ENCODE peak calls at places on chromosomes 12 and 14, in five cellular contexts. One of them, this sample, is unnamed.

GRCh38 chr12:125403145-125403789 is 338.0 kb downstream of the AACS start:
- DNase-seq in fibroblast of lung: peak
- DNase-seq in transverse colon: no peak
- DNase-seq in left ventricle myocardium inferior: no peak
- DNase-seq in GM13977: peak
- DNase-seq in this sample: no peak

GRCh38 chr14:54652188-54652889 is 85.4 kb downstream of the SAMD4A start:
- DNase-seq in fibroblast of lung: peak
- DNase-seq in left ventricle myocardium inferior: peak
- DNase-seq in GM13977: no peak
- DNase-seq in transverse colon: peak
- DNase-seq in this sample: no peak

GRCh38 chr14:101086926-101087325 is 183.4 kb upstream of the RTL1 start:
- DNase-seq in left ventricle myocardium inferior: no peak
- DNase-seq in GM13977: no peak
- DNase-seq in transverse colon: no peak
- DNase-seq in fibroblast of lung: no peak
- DNase-seq in this sample: no peak

GRCh38 chr14:58100735-58101368 is 51.2 kb downstream of the ARMH4 start:
- DNase-seq in transverse colon: no peak
- DNase-seq in GM13977: no peak
- DNase-seq in left ventricle myocardium inferior: no peak
- DNase-seq in fibroblast of lung: peak
- DNase-seq in this sample: no peak

GRCh38 chr14:35215110-35215872 is 76.9 kb upstream of the PSMA6 start:
- DNase-seq in transverse colon: no peak
- DNase-seq in left ventricle myocardium inferior: no peak
- DNase-seq in GM13977: peak
- DNase-seq in fibroblast of lung: peak
- DNase-seq in this sample: no peak

GRCh38 chr12:131242741-131243496 is 289.2 kb downstream of the ADGRD1 start:
- DNase-seq in left ventricle myocardium inferior: no peak
- DNase-seq in fibroblast of lung: no peak
- DNase-seq in transverse colon: no peak
- DNase-seq in GM13977: no peak
- DNase-seq in this sample: no peak

GRCh38 chr12:91854725-91855124 is 290.9 kb downstream of the BTG1 start:
- DNase-seq in left ventricle myocardium inferior: no peak
- DNase-seq in fibroblast of lung: peak
- DNase-seq in GM13977: no peak
- DNase-seq in transverse colon: no peak
- DNase-seq in this sample: no peak

GRCh38 chr14:105281354-105282097 is 19.3 kb downstream of the BRF1 start:
- DNase-seq in transverse colon: no peak
- DNase-seq in fibroblast of lung: peak
- DNase-seq in GM13977: peak
- DNase-seq in left ventricle myocardium inferior: no peak
- DNase-seq in this sample: no peak

GRCh38 chr14:23694085-23694975 is 58.2 kb downstream of the DHRS2 start:
- DNase-seq in fibroblast of lung: peak
- DNase-seq in left ventricle myocardium inferior: no peak
- DNase-seq in transverse colon: no peak
- DNase-seq in GM13977: no peak
- DNase-seq in this sample: no peak

GRCh38 chr12:109934026-109934425 is 34.0 kb downstream of the TCHP start:
- DNase-seq in transverse colon: no peak
- DNase-seq in left ventricle myocardium inferior: no peak
- DNase-seq in GM13977: no peak
- DNase-seq in fibroblast of lung: peak
- DNase-seq in this sample: no peak

GRCh38 chr14:67413806-67414769 is 2.1 kb upstream of the PLEK2 start:
- DNase-seq in transverse colon: no peak
- DNase-seq in fibroblast of lung: peak
- DNase-seq in left ventricle myocardium inferior: no peak
- DNase-seq in GM13977: no peak
- DNase-seq in this sample: no peak

GRCh38 chr12:5900533-5901255 is 44.4 kb downstream of the ANO2 start:
- DNase-seq in fibroblast of lung: no peak
- DNase-seq in transverse colon: no peak
- DNase-seq in left ventricle myocardium inferior: no peak
- DNase-seq in GM13977: no peak
- DNase-seq in this sample: no peak

GRCh38 chr12:16828891-16829290 is 222.9 kb upstream of the LMO3 start:
- DNase-seq in left ventricle myocardium inferior: no peak
- DNase-seq in transverse colon: no peak
- DNase-seq in GM13977: no peak
- DNase-seq in fibroblast of lung: no peak
- DNase-seq in this sample: no peak

GRCh38 chr14:58460772-58461171 is 33.3 kb downstream of the KIAA0586 start:
- DNase-seq in GM13977: no peak
- DNase-seq in transverse colon: no peak
- DNase-seq in fibroblast of lung: no peak
- DNase-seq in left ventricle myocardium inferior: no peak
- DNase-seq in this sample: no peak

GRCh38 chr12:122738561-122738960 is 7.9 kb upstream of the HCAR1 start:
- DNase-seq in transverse colon: no peak
- DNase-seq in left ventricle myocardium inferior: no peak
- DNase-seq in GM13977: no peak
- DNase-seq in fibroblast of lung: no peak
- DNase-seq in this sample: no peak

GRCh38 chr14:21385170-21385904 is 1.5 kb upstream of the SUPT16H start:
- DNase-seq in GM13977: peak
- DNase-seq in fibroblast of lung: no peak
- DNase-seq in left ventricle myocardium inferior: no peak
- DNase-seq in transverse colon: no peak
- DNase-seq in this sample: no peak

GRCh38 chr14:73777420-73777819 is 63.2 kb upstream of the PNMA1 start:
- DNase-seq in GM13977: no peak
- DNase-seq in fibroblast of lung: no peak
- DNase-seq in left ventricle myocardium inferior: no peak
- DNase-seq in transverse colon: no peak
- DNase-seq in this sample: no peak

GRCh38 chr14:50061664-50062437 is 54.5 kb downstream of the VCPKMT start:
- DNase-seq in fibroblast of lung: peak
- DNase-seq in GM13977: peak
- DNase-seq in left ventricle myocardium inferior: no peak
- DNase-seq in transverse colon: peak
- DNase-seq in this sample: peak

GRCh38 chr12:72465940-72466630 is 193.9 kb downstream of the TRHDE start:
- DNase-seq in transverse colon: no peak
- DNase-seq in GM13977: no peak
- DNase-seq in fibroblast of lung: no peak
- DNase-seq in left ventricle myocardium inferior: no peak
- DNase-seq in this sample: no peak

GRCh38 chr12:88575361-88575959 is 4.8 kb downstream of the KITLG start:
- DNase-seq in GM13977: no peak
- DNase-seq in fibroblast of lung: peak
- DNase-seq in left ventricle myocardium inferior: no peak
- DNase-seq in transverse colon: no peak
- DNase-seq in this sample: no peak

GRCh38 chr12:6935221-6935550 is 7.4 kb downstream of the ATN1 start:
- DNase-seq in left ventricle myocardium inferior: no peak
- DNase-seq in fibroblast of lung: no peak
- DNase-seq in transverse colon: no peak
- DNase-seq in GM13977: no peak
- DNase-seq in this sample: no peak

GRCh38 chr12:100611031-100611430 is 37.5 kb downstream of the GAS2L3 start:
- DNase-seq in fibroblast of lung: no peak
- DNase-seq in GM13977: no peak
- DNase-seq in left ventricle myocardium inferior: no peak
- DNase-seq in transverse colon: no peak
- DNase-seq in this sample: no peak

GRCh38 chr14:75011356-75012097 is 8.8 kb downstream of the EIF2B2 start:
- DNase-seq in left ventricle myocardium inferior: no peak
- DNase-seq in fibroblast of lung: peak
- DNase-seq in transverse colon: no peak
- DNase-seq in GM13977: no peak
- DNase-seq in this sample: no peak

GRCh38 chr14:94285158-94285557 is 7.9 kb downstream of the SERPINA10 start:
- DNase-seq in left ventricle myocardium inferior: no peak
- DNase-seq in transverse colon: no peak
- DNase-seq in fibroblast of lung: no peak
- DNase-seq in GM13977: no peak
- DNase-seq in this sample: no peak

GRCh38 chr12:57191410-57191809 is 25.2 kb upstream of the NXPH4 start:
- DNase-seq in GM13977: no peak
- DNase-seq in fibroblast of lung: no peak
- DNase-seq in transverse colon: no peak
- DNase-seq in left ventricle myocardium inferior: no peak
- DNase-seq in this sample: no peak

GRCh38 chr14:68820999-68821683 is 28.3 kb upstream of the ZFP36L1 start:
- DNase-seq in transverse colon: no peak
- DNase-seq in GM13977: peak
- DNase-seq in fibroblast of lung: no peak
- DNase-seq in left ventricle myocardium inferior: no peak
- DNase-seq in this sample: no peak

GRCh38 chr12:851343-851742 is 98.2 kb downstream of the RAD52 start:
- DNase-seq in left ventricle myocardium inferior: no peak
- DNase-seq in transverse colon: no peak
- DNase-seq in fibroblast of lung: peak
- DNase-seq in GM13977: no peak
- DNase-seq in this sample: no peak

GRCh38 chr14:60933920-60934655 is 46.8 kb downstream of the TRMT5 start:
- DNase-seq in transverse colon: no peak
- DNase-seq in GM13977: no peak
- DNase-seq in left ventricle myocardium inferior: no peak
- DNase-seq in fibroblast of lung: no peak
- DNase-seq in this sample: no peak

GRCh38 chr14:105087963-105088811 is 23.0 kb upstream of the GPR132 start:
- DNase-seq in GM13977: no peak
- DNase-seq in transverse colon: peak
- DNase-seq in left ventricle myocardium inferior: peak
- DNase-seq in fibroblast of lung: peak
- DNase-seq in this sample: peak

GRCh38 chr12:11174022-11174421 is 3.0 kb downstream of the SMIM10L1 start:
- DNase-seq in left ventricle myocardium inferior: no peak
- DNase-seq in transverse colon: no peak
- DNase-seq in fibroblast of lung: peak
- DNase-seq in GM13977: no peak
- DNase-seq in this sample: no peak

GRCh38 chr12:55720894-55721444 is 776 bp downstream of the RDH5 start:
- DNase-seq in fibroblast of lung: peak
- DNase-seq in GM13977: no peak
- DNase-seq in left ventricle myocardium inferior: peak
- DNase-seq in transverse colon: peak
- DNase-seq in this sample: no peak

GRCh38 chr14:75578786-75579781 is 664 bp downstream of the FLVCR2 start:
- DNase-seq in fibroblast of lung: peak
- DNase-seq in GM13977: no peak
- DNase-seq in transverse colon: peak
- DNase-seq in left ventricle myocardium inferior: no peak
- DNase-seq in this sample: no peak

GRCh38 chr12:127176804-127177203 is 1090.2 kb upstream of the TMEM132C start:
- DNase-seq in fibroblast of lung: no peak
- DNase-seq in GM13977: no peak
- DNase-seq in transverse colon: no peak
- DNase-seq in left ventricle myocardium inferior: no peak
- DNase-seq in this sample: no peak

GRCh38 chr12:90959538-90960139 is 4.7 kb upstream of the CCER1 start:
- DNase-seq in GM13977: peak
- DNase-seq in fibroblast of lung: peak
- DNase-seq in left ventricle myocardium inferior: no peak
- DNase-seq in transverse colon: no peak
- DNase-seq in this sample: no peak

GRCh38 chr12:84070311-84070710 is 842.3 kb downstream of the SLC6A15 start:
- DNase-seq in GM13977: no peak
- DNase-seq in fibroblast of lung: peak
- DNase-seq in transverse colon: peak
- DNase-seq in left ventricle myocardium inferior: no peak
- DNase-seq in this sample: no peak

GRCh38 chr14:78359581-78359980 is 189.4 kb downstream of the NRXN3 start:
- DNase-seq in transverse colon: no peak
- DNase-seq in left ventricle myocardium inferior: no peak
- DNase-seq in GM13977: no peak
- DNase-seq in fibroblast of lung: no peak
- DNase-seq in this sample: no peak

GRCh38 chr12:57127101-57127709 is 1.1 kb upstream of the LRP1 start:
- DNase-seq in GM13977: no peak
- DNase-seq in fibroblast of lung: peak
- DNase-seq in transverse colon: peak
- DNase-seq in left ventricle myocardium inferior: peak
- DNase-seq in this sample: peak

GRCh38 chr12:10747730-10748129 is 24.6 kb upstream of the YBX3 start:
- DNase-seq in GM13977: no peak
- DNase-seq in fibroblast of lung: no peak
- DNase-seq in transverse colon: no peak
- DNase-seq in left ventricle myocardium inferior: no peak
- DNase-seq in this sample: no peak

GRCh38 chr12:102543494-102543893 is 63.1 kb upstream of the IGF1 start:
- DNase-seq in fibroblast of lung: no peak
- DNase-seq in GM13977: no peak
- DNase-seq in transverse colon: no peak
- DNase-seq in left ventricle myocardium inferior: no peak
- DNase-seq in this sample: no peak
- TF ChIP-seq CTCF in fibroblast of lung: no peak
- TF ChIP-seq CTCF in GM13977: peak
- TF ChIP-seq CTCF in transverse colon: no peak
- TF ChIP-seq CTCF in left ventricle myocardium inferior: no peak
- TF ChIP-seq CTCF in this sample: no peak

GRCh38 chr12:93957870-93958269 is 190.5 kb upstream of the PLXNC1 start:
- DNase-seq in fibroblast of lung: no peak
- DNase-seq in GM13977: no peak
- DNase-seq in left ventricle myocardium inferior: no peak
- DNase-seq in transverse colon: no peak
- DNase-seq in this sample: no peak

GRCh38 chr12:93954160-93955112 is 193.9 kb upstream of the PLXNC1 start:
- DNase-seq in fibroblast of lung: peak
- DNase-seq in left ventricle myocardium inferior: peak
- DNase-seq in transverse colon: no peak
- DNase-seq in GM13977: no peak
- DNase-seq in this sample: no peak

GRCh38 chr12:93956551-93956950 is 191.8 kb upstream of the PLXNC1 start:
- DNase-seq in left ventricle myocardium inferior: no peak
- DNase-seq in GM13977: no peak
- DNase-seq in transverse colon: no peak
- DNase-seq in fibroblast of lung: no peak
- DNase-seq in this sample: no peak

GRCh38 chr12:93959657-93960056 is 188.7 kb upstream of the PLXNC1 start:
- DNase-seq in left ventricle myocardium inferior: no peak
- DNase-seq in transverse colon: no peak
- DNase-seq in GM13977: no peak
- DNase-seq in fibroblast of lung: no peak
- DNase-seq in this sample: no peak

GRCh38 chr12:93957180-93957579 is 191.2 kb upstream of the PLXNC1 start:
- DNase-seq in GM13977: no peak
- DNase-seq in transverse colon: no peak
- DNase-seq in fibroblast of lung: no peak
- DNase-seq in left ventricle myocardium inferior: no peak
- DNase-seq in this sample: no peak
- TF ChIP-seq CTCF in GM13977: no peak
- TF ChIP-seq CTCF in transverse colon: no peak
- TF ChIP-seq CTCF in fibroblast of lung: no peak
- TF ChIP-seq CTCF in left ventricle myocardium inferior: no peak
- TF ChIP-seq CTCF in this sample: no peak

GRCh38 chr12:46024099-46024498 is 33.7 kb upstream of the SCAF11 start:
- DNase-seq in transverse colon: no peak
- DNase-seq in left ventricle myocardium inferior: no peak
- DNase-seq in GM13977: no peak
- DNase-seq in fibroblast of lung: no peak
- DNase-seq in this sample: no peak
- TF ChIP-seq CTCF in transverse colon: no peak
- TF ChIP-seq CTCF in left ventricle myocardium inferior: no peak
- TF ChIP-seq CTCF in GM13977: no peak
- TF ChIP-seq CTCF in fibroblast of lung: no peak
- TF ChIP-seq CTCF in this sample: no peak

GRCh38 chr12:121484967-121485366 is 85.0 kb downstream of the RNF34 start:
- DNase-seq in fibroblast of lung: no peak
- DNase-seq in left ventricle myocardium inferior: no peak
- DNase-seq in GM13977: no peak
- DNase-seq in transverse colon: no peak
- DNase-seq in this sample: no peak
- TF ChIP-seq CTCF in fibroblast of lung: no peak
- TF ChIP-seq CTCF in left ventricle myocardium inferior: no peak
- TF ChIP-seq CTCF in GM13977: no peak
- TF ChIP-seq CTCF in transverse colon: no peak
- TF ChIP-seq CTCF in this sample: no peak

This sample was measured in activated B cell treated with CpG ODN at 0.5 μM for 24 hours.